ENCODE peak calls at places on chromosomes 1 and 21, in ten cellular contexts. One of them, this sample, is unnamed.

GRCh38 chr1:8717148-8717547 is 100.3 kb downstream of the RERE start:
- DNase-seq in left lung: no peak
- DNase-seq in fibroblast of lung: no peak
- DNase-seq in progenitor cell of endocrine pancreas: no peak
- DNase-seq in CD8-positive, alpha-beta T cell: no peak
- DNase-seq in bronchial epithelial cell: no peak
- DNase-seq in RWPE1: no peak
- DNase-seq in IMR-90: no peak
- DNase-seq in astrocyte of the spinal cord: no peak
- DNase-seq in psoas muscle: no peak
- DNase-seq in this sample: no peak

GRCh38 chr1:56152635-56153034 is 426.7 kb downstream of the PLPP3 start:
- DNase-seq in psoas muscle: no peak
- DNase-seq in fibroblast of lung: no peak
- DNase-seq in IMR-90: no peak
- DNase-seq in progenitor cell of endocrine pancreas: no peak
- DNase-seq in RWPE1: no peak
- DNase-seq in CD8-positive, alpha-beta T cell: no peak
- DNase-seq in left lung: no peak
- DNase-seq in astrocyte of the spinal cord: no peak
- DNase-seq in bronchial epithelial cell: no peak
- DNase-seq in this sample: no peak

GRCh38 chr1:166032901-166033371 is 133.9 kb downstream of the FAM78B start:
- DNase-seq in astrocyte of the spinal cord: no peak
- DNase-seq in psoas muscle: peak; percentile 15
- DNase-seq in bronchial epithelial cell: no peak
- DNase-seq in RWPE1: no peak
- DNase-seq in fibroblast of lung: no peak
- DNase-seq in CD8-positive, alpha-beta T cell: no peak
- DNase-seq in IMR-90: no peak
- DNase-seq in progenitor cell of endocrine pancreas: no peak
- DNase-seq in left lung: no peak
- DNase-seq in this sample: no peak

GRCh38 chr1:75614455-75615379 is 3.8 kb upstream of the SLC44A5 start:
- DNase-seq in bronchial epithelial cell: no peak
- DNase-seq in IMR-90: peak; percentile 4
- DNase-seq in psoas muscle: peak; percentile 39
- DNase-seq in RWPE1: no peak
- DNase-seq in left lung: peak; percentile 70
- DNase-seq in CD8-positive, alpha-beta T cell: no peak
- DNase-seq in fibroblast of lung: peak; percentile 58
- DNase-seq in progenitor cell of endocrine pancreas: peak; percentile 73
- DNase-seq in astrocyte of the spinal cord: peak; percentile 31
- DNase-seq in this sample: no peak

GRCh38 chr1:76239470-76239918 is 164.9 kb downstream of the ST6GALNAC3 start:
- DNase-seq in psoas muscle: no peak
- DNase-seq in IMR-90: no peak
- DNase-seq in bronchial epithelial cell: no peak
- DNase-seq in RWPE1: no peak
- DNase-seq in astrocyte of the spinal cord: no peak
- DNase-seq in progenitor cell of endocrine pancreas: no peak
- DNase-seq in fibroblast of lung: no peak
- DNase-seq in left lung: no peak
- DNase-seq in CD8-positive, alpha-beta T cell: no peak
- DNase-seq in this sample: no peak

GRCh38 chr1:3222042-3222692 is 153.2 kb downstream of the PRDM16 start:
- DNase-seq in progenitor cell of endocrine pancreas: peak; percentile 54
- DNase-seq in psoas muscle: no peak
- DNase-seq in IMR-90: no peak
- DNase-seq in astrocyte of the spinal cord: no peak
- DNase-seq in left lung: no peak
- DNase-seq in RWPE1: no peak
- DNase-seq in CD8-positive, alpha-beta T cell: no peak
- DNase-seq in fibroblast of lung: no peak
- DNase-seq in bronchial epithelial cell: no peak
- DNase-seq in this sample: no peak

GRCh38 chr1:167924102-167924501 is 10.2 kb upstream of the ADCY10 start:
- DNase-seq in fibroblast of lung: no peak
- DNase-seq in astrocyte of the spinal cord: no peak
- DNase-seq in left lung: no peak
- DNase-seq in progenitor cell of endocrine pancreas: no peak
- DNase-seq in psoas muscle: no peak
- DNase-seq in RWPE1: no peak
- DNase-seq in CD8-positive, alpha-beta T cell: no peak
- DNase-seq in IMR-90: no peak
- DNase-seq in bronchial epithelial cell: no peak
- DNase-seq in this sample: no peak

GRCh38 chr1:29267341-29268070 is 31.2 kb downstream of the PTPRU start:
- DNase-seq in astrocyte of the spinal cord: no peak
- DNase-seq in IMR-90: no peak
- DNase-seq in bronchial epithelial cell: no peak
- DNase-seq in fibroblast of lung: no peak
- DNase-seq in left lung: no peak
- DNase-seq in CD8-positive, alpha-beta T cell: no peak
- DNase-seq in psoas muscle: no peak
- DNase-seq in progenitor cell of endocrine pancreas: no peak
- DNase-seq in RWPE1: no peak
- DNase-seq in this sample: no peak

GRCh38 chr1:173114381-173114780 is 63.6 kb upstream of the TNFSF18 start:
- DNase-seq in psoas muscle: no peak
- DNase-seq in CD8-positive, alpha-beta T cell: no peak
- DNase-seq in RWPE1: no peak
- DNase-seq in astrocyte of the spinal cord: no peak
- DNase-seq in fibroblast of lung: no peak
- DNase-seq in progenitor cell of endocrine pancreas: no peak
- DNase-seq in IMR-90: no peak
- DNase-seq in bronchial epithelial cell: peak; percentile 58
- DNase-seq in left lung: no peak
- DNase-seq in this sample: no peak

GRCh38 chr1:1462318-1462966 is 9.1 kb upstream of the ATAD3B start:
- DNase-seq in progenitor cell of endocrine pancreas: no peak
- DNase-seq in IMR-90: no peak
- DNase-seq in fibroblast of lung: no peak
- DNase-seq in bronchial epithelial cell: peak; percentile 79
- DNase-seq in psoas muscle: no peak
- DNase-seq in left lung: peak; percentile 87
- DNase-seq in RWPE1: peak; percentile 52
- DNase-seq in astrocyte of the spinal cord: no peak
- DNase-seq in CD8-positive, alpha-beta T cell: no peak
- DNase-seq in this sample: no peak

DNA sequence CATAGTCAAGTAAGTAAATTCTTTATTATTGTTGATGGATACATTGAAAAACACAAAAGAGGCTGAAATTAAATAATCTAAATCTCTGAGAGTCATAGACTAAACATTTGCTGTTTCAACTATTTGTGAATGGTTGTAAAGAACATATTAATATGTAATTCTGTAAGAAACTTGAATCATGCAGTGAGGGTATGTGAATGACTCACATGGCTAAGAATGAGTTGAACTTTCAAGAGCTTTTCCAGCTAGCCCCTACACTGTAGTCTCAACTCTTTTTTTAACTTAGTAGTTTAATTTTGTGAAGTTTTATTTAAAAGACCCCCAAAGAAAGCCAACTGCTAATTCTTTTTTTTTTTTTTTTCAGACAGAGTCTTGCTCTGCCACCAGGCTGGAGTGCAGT is 588.1 kb downstream of the DPYD start:
- DNase-seq in fibroblast of lung: peak; percentile 93
- DNase-seq in RWPE1: no peak
- DNase-seq in progenitor cell of endocrine pancreas: no peak
- DNase-seq in left lung: no peak
- DNase-seq in psoas muscle: no peak
- DNase-seq in CD8-positive, alpha-beta T cell: no peak
- DNase-seq in astrocyte of the spinal cord: peak; percentile 82
- DNase-seq in bronchial epithelial cell: peak; percentile 52
- DNase-seq in IMR-90: peak; percentile 89
- DNase-seq in this sample: peak; percentile 35
- TF ChIP-seq CTCF in fibroblast of lung: no peak
- TF ChIP-seq CTCF in RWPE1: no peak
- TF ChIP-seq CTCF in progenitor cell of endocrine pancreas: no peak
- TF ChIP-seq CTCF in left lung: no peak
- TF ChIP-seq CTCF in psoas muscle: no peak
- TF ChIP-seq CTCF in CD8-positive, alpha-beta T cell: no peak
- TF ChIP-seq CTCF in astrocyte of the spinal cord: no peak
- TF ChIP-seq CTCF in bronchial epithelial cell: no peak
- TF ChIP-seq CTCF in IMR-90: no peak
- TF ChIP-seq CTCF in this sample: no peak

GRCh38 chr1:21490774-21491482 is 18.3 kb upstream of the ALPL start:
- DNase-seq in bronchial epithelial cell: peak; percentile 44
- DNase-seq in fibroblast of lung: peak; percentile 52
- DNase-seq in psoas muscle: no peak
- DNase-seq in IMR-90: peak; percentile 64
- DNase-seq in left lung: no peak
- DNase-seq in astrocyte of the spinal cord: peak; percentile 53
- DNase-seq in progenitor cell of endocrine pancreas: no peak
- DNase-seq in RWPE1: no peak
- DNase-seq in CD8-positive, alpha-beta T cell: no peak
- DNase-seq in this sample: peak; percentile 77
- TF ChIP-seq CTCF in bronchial epithelial cell: peak; percentile 53
- TF ChIP-seq CTCF in fibroblast of lung: peak; percentile 57
- TF ChIP-seq CTCF in psoas muscle: peak; percentile 11
- TF ChIP-seq CTCF in IMR-90: peak; percentile 64
- TF ChIP-seq CTCF in left lung: peak; percentile 30
- TF ChIP-seq CTCF in astrocyte of the spinal cord: peak; percentile 69
- TF ChIP-seq CTCF in progenitor cell of endocrine pancreas: peak; percentile 42
- TF ChIP-seq CTCF in RWPE1: peak; percentile 34
- TF ChIP-seq CTCF in CD8-positive, alpha-beta T cell: peak; percentile 15
- TF ChIP-seq CTCF in this sample: peak; percentile 85

GRCh38 chr1:232704694-232705680 is 75.1 kb upstream of the SIPA1L2 start:
- DNase-seq in astrocyte of the spinal cord: peak; percentile 81
- DNase-seq in left lung: no peak
- DNase-seq in psoas muscle: peak; percentile 33
- DNase-seq in bronchial epithelial cell: peak; percentile 96
- DNase-seq in fibroblast of lung: peak; percentile 92
- DNase-seq in RWPE1: peak; percentile 87
- DNase-seq in IMR-90: peak; percentile 91
- DNase-seq in CD8-positive, alpha-beta T cell: no peak
- DNase-seq in progenitor cell of endocrine pancreas: no peak
- DNase-seq in this sample: peak; percentile 35
- TF ChIP-seq CTCF in astrocyte of the spinal cord: no peak
- TF ChIP-seq CTCF in left lung: no peak
- TF ChIP-seq CTCF in psoas muscle: no peak
- TF ChIP-seq CTCF in bronchial epithelial cell: no peak
- TF ChIP-seq CTCF in fibroblast of lung: no peak
- TF ChIP-seq CTCF in RWPE1: no peak
- TF ChIP-seq CTCF in IMR-90: no peak
- TF ChIP-seq CTCF in CD8-positive, alpha-beta T cell: no peak
- TF ChIP-seq CTCF in progenitor cell of endocrine pancreas: no peak
- TF ChIP-seq CTCF in this sample: no peak

DNA sequence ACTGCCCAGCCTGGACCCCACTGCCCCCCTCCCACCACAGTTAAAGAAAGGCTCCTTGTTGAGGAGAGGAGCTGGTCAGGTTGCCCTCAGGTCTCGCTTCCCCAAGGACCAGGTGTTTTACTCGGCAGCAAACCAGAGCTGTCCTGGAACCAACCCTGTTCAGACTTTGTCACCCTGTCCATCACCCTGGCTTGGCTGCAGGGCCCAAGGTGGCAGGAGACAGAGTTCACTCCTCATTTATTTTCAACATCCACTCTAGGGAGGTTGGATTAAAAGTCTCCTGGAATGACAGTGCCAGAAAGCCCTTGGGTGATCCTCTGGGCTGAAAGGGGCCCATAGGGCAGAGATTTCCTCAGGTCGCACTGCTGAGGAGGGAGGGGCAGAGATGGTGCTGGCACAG is 101.7 kb downstream of the TRABD2B start:
- DNase-seq in left lung: no peak
- DNase-seq in progenitor cell of endocrine pancreas: no peak
- DNase-seq in CD8-positive, alpha-beta T cell: no peak
- DNase-seq in bronchial epithelial cell: no peak
- DNase-seq in astrocyte of the spinal cord: no peak
- DNase-seq in RWPE1: no peak
- DNase-seq in psoas muscle: no peak
- DNase-seq in IMR-90: no peak
- DNase-seq in fibroblast of lung: no peak
- DNase-seq in this sample: no peak
- TF ChIP-seq CTCF in left lung: no peak
- TF ChIP-seq CTCF in progenitor cell of endocrine pancreas: no peak
- TF ChIP-seq CTCF in CD8-positive, alpha-beta T cell: no peak
- TF ChIP-seq CTCF in bronchial epithelial cell: no peak
- TF ChIP-seq CTCF in astrocyte of the spinal cord: no peak
- TF ChIP-seq CTCF in RWPE1: no peak
- TF ChIP-seq CTCF in psoas muscle: no peak
- TF ChIP-seq CTCF in IMR-90: no peak
- TF ChIP-seq CTCF in fibroblast of lung: no peak
- TF ChIP-seq CTCF in this sample: no peak

GRCh38 chr21:45954271-45954670 is 27.3 kb upstream of the COL6A1 start:
- DNase-seq in fibroblast of lung: no peak
- DNase-seq in RWPE1: no peak
- DNase-seq in psoas muscle: no peak
- DNase-seq in progenitor cell of endocrine pancreas: no peak
- DNase-seq in IMR-90: no peak
- DNase-seq in astrocyte of the spinal cord: no peak
- DNase-seq in bronchial epithelial cell: no peak
- DNase-seq in CD8-positive, alpha-beta T cell: no peak
- DNase-seq in left lung: no peak
- DNase-seq in this sample: peak; percentile 30
- TF ChIP-seq CTCF in fibroblast of lung: peak; percentile 48
- TF ChIP-seq CTCF in RWPE1: no peak
- TF ChIP-seq CTCF in psoas muscle: no peak
- TF ChIP-seq CTCF in progenitor cell of endocrine pancreas: no peak
- TF ChIP-seq CTCF in IMR-90: peak; percentile 15
- TF ChIP-seq CTCF in astrocyte of the spinal cord: peak; percentile 15
- TF ChIP-seq CTCF in bronchial epithelial cell: no peak
- TF ChIP-seq CTCF in CD8-positive, alpha-beta T cell: no peak
- TF ChIP-seq CTCF in left lung: no peak
- TF ChIP-seq CTCF in this sample: peak; percentile 55

GRCh38 chr1:26862781-26863676 is at the start of gene SFN:
- DNase-seq in bronchial epithelial cell: peak; percentile 96
- DNase-seq in progenitor cell of endocrine pancreas: no peak
- DNase-seq in IMR-90: no peak
- DNase-seq in left lung: peak; percentile 90
- DNase-seq in fibroblast of lung: no peak
- DNase-seq in CD8-positive, alpha-beta T cell: no peak
- DNase-seq in psoas muscle: no peak
- DNase-seq in astrocyte of the spinal cord: no peak
- DNase-seq in RWPE1: peak; percentile 91
- DNase-seq in this sample: no peak
- TF ChIP-seq CTCF in bronchial epithelial cell: peak; percentile 93
- TF ChIP-seq CTCF in progenitor cell of endocrine pancreas: peak; percentile 37
- TF ChIP-seq CTCF in IMR-90: peak; percentile 20
- TF ChIP-seq CTCF in left lung: peak; percentile 40
- TF ChIP-seq CTCF in fibroblast of lung: peak; percentile 17
- TF ChIP-seq CTCF in CD8-positive, alpha-beta T cell: no peak
- TF ChIP-seq CTCF in psoas muscle: peak; percentile 7
- TF ChIP-seq CTCF in astrocyte of the spinal cord: peak; percentile 30
- TF ChIP-seq CTCF in RWPE1: peak; percentile 89
- TF ChIP-seq CTCF in this sample: peak; percentile 56

DNA sequence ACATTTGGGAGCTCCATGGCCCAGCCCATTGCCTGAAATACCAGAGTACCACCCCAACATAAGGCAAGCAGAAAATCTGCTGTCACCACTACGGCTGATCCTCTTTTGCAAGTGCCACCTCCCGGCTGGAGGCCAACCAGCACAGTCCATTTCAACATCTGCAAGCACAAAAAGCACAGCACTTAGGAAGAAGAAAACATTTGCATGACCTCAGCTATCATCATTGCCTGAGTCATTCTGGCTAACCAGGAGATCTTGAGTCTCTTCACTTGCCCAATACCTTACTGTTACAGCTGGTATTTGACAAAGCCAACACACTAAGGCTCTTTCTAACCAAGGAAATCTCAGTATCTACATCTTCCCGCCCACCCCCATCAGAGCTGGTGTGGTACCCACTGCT is 55.9 kb downstream of the NEK7 start:
- DNase-seq in astrocyte of the spinal cord: peak; percentile 93
- DNase-seq in progenitor cell of endocrine pancreas: no peak
- DNase-seq in CD8-positive, alpha-beta T cell: no peak
- DNase-seq in fibroblast of lung: peak; percentile 91
- DNase-seq in RWPE1: no peak
- DNase-seq in IMR-90: peak; percentile 98
- DNase-seq in bronchial epithelial cell: peak; percentile 94
- DNase-seq in left lung: no peak
- DNase-seq in psoas muscle: peak; percentile 30
- DNase-seq in this sample: peak; percentile 84
- TF ChIP-seq CTCF in astrocyte of the spinal cord: peak; percentile 21
- TF ChIP-seq CTCF in progenitor cell of endocrine pancreas: no peak
- TF ChIP-seq CTCF in CD8-positive, alpha-beta T cell: no peak
- TF ChIP-seq CTCF in fibroblast of lung: peak; percentile 1
- TF ChIP-seq CTCF in RWPE1: no peak
- TF ChIP-seq CTCF in IMR-90: peak; percentile 5
- TF ChIP-seq CTCF in bronchial epithelial cell: no peak
- TF ChIP-seq CTCF in left lung: no peak
- TF ChIP-seq CTCF in psoas muscle: no peak
- TF ChIP-seq CTCF in this sample: no peak

This sample was measured in HFFc6.